ENCODE peak calls at places on chromosomes 16 and 17, in eight cellular contexts. M, P, B, H, C, W, F and D are unnamed samples.

GRCh38 chr17:33002245-33002644 is 10.6 kb downstream of the SPACA3 start:
- DNase-seq in M (no peak), P (no peak), B (no peak), H (no peak), C (no peak), W (no peak), F (no peak), D (no peak)

GRCh38 chr17:20085283-20085875 is 76.2 kb downstream of the SPECC1 start:
- DNase-seq in M (no peak), P (no peak), B (no peak), H (no peak), C (peak), W (no peak), F (no peak), D (no peak)

GRCh38 chr17:63772801-63773271 is 561 bp downstream of the CCDC47 start:
- DNase-seq in M (peak), P (peak), B (no peak), H (peak), C (peak), W (no peak), F (no peak), D (no peak)

GRCh38 chr17:68849673-68850260 is 105.4 kb downstream of the ABCA8 start:
- DNase-seq in M (no peak), P (no peak), B (no peak), H (no peak), C (peak), W (no peak), F (no peak), D (no peak)

GRCh38 chr17:82383411-82383810 is 11.8 kb downstream of the UTS2R start:
- DNase-seq in M (no peak), P (no peak), B (no peak), H (no peak), C (no peak), W (no peak), F (no peak), D (no peak)

GRCh38 chr16:27768651-27769270 is 218.8 kb downstream of the KATNIP start:
- DNase-seq in M (no peak), P (no peak), B (no peak), H (no peak), C (peak), W (no peak), F (no peak), D (no peak)

GRCh38 chr17:49928826-49929475 is 40.0 kb upstream of the DLX4 start:
- DNase-seq in M (no peak), P (no peak), B (no peak), H (no peak), C (peak), W (no peak), F (no peak), D (no peak)

GRCh38 chr16:65855171-65856145 is 511.0 kb upstream of the CDH5 start:
- DNase-seq in M (no peak), P (no peak), B (no peak), H (no peak), C (no peak), W (no peak), F (no peak), D (no peak)

GRCh38 chr17:1244606-1245012 is 25.6 kb upstream of the BHLHA9 start:
- DNase-seq in M (no peak), P (no peak), B (no peak), H (no peak), C (no peak), W (no peak), F (no peak), D (no peak)

GRCh38 chr16:48444574-48444973 is 59.4 kb upstream of the SIAH1 start:
- DNase-seq in M (no peak), P (no peak), B (no peak), H (peak), C (peak), W (no peak), F (no peak), D (no peak)

GRCh38 chr16:35636831-35637230 is 2177.4 kb downstream of the TP53TG3F start:
- DNase-seq in M (no peak), P (no peak), B (no peak), H (no peak), C (no peak), W (no peak), F (no peak), D (no peak)

GRCh38 chr17:63356275-63356905 is 89.7 kb downstream of the CYB561 start:
- DNase-seq in M (no peak), P (no peak), B (no peak), H (peak), C (peak), W (no peak), F (no peak), D (no peak)

GRCh38 chr16:3157229-3158013 is 22.6 kb downstream of the ZNF213 start:
- DNase-seq in M (peak), P (peak), B (peak), H (peak), C (peak), W (peak), F (peak), D (peak)

GRCh38 chr16:88302666-88303065 is 80.1 kb upstream of the ZNF469 start:
- DNase-seq in M (no peak), P (no peak), B (no peak), H (no peak), C (no peak), W (no peak), F (no peak), D (no peak)

GRCh38 chr17:19409509-19409908 is 1.5 kb upstream of the RNF112 start:
- DNase-seq in M (no peak), P (no peak), B (no peak), H (peak), C (peak), W (no peak), F (no peak), D (no peak)

GRCh38 chr17:17886747-17887146 is 50.0 kb upstream of the SREBF1 start:
- DNase-seq in M (no peak), P (no peak), B (no peak), H (no peak), C (peak), W (no peak), F (no peak), D (no peak)

GRCh38 chr17:58391302-58391984 is 25.9 kb downstream of the RNF43 start:
- DNase-seq in M (no peak), P (no peak), B (no peak), H (no peak), C (no peak), W (no peak), F (no peak), D (peak)

GRCh38 chr17:7330099-7331015 is 1.2 kb upstream of the NEURL4 start:
- DNase-seq in M (peak), P (peak), B (peak), H (peak), C (peak), W (peak), F (peak), D (peak)

GRCh38 chr17:32805029-32805976 is 71.6 kb downstream of the MYO1D start:
- DNase-seq in M (no peak), P (no peak), B (no peak), H (no peak), C (peak), W (no peak), F (no peak), D (no peak)

GRCh38 chr17:15414502-15415348 is 52.7 kb downstream of the CDRT4 start:
- DNase-seq in M (no peak), P (no peak), B (no peak), H (no peak), C (no peak), W (no peak), F (no peak), D (no peak)

GRCh38 chr16:89326721-89327120 is 109.2 kb downstream of the ZNF778 start:
- DNase-seq in M (no peak), P (no peak), B (no peak), H (no peak), C (no peak), W (no peak), F (no peak), D (no peak)